ENCODE peak calls at places on chromosome 7, in seven cellular contexts. One of them, this sample, is unnamed.

GRCh38 chr7:47553309-47553708 is 28.6 kb downstream of the TNS3 start:
- DNase-seq in GM12878: no peak
- DNase-seq in SK-N-SH: no peak
- DNase-seq in HCT116: no peak
- DNase-seq in HepG2: no peak
- DNase-seq in K562: no peak
- DNase-seq in H1: no peak
- DNase-seq in this sample: no peak

GRCh38 chr7:44400033-44400511 is 74.7 kb upstream of the CAMK2B start:
- DNase-seq in K562: no peak
- DNase-seq in GM12878: no peak
- DNase-seq in H1: no peak
- DNase-seq in HCT116: no peak
- DNase-seq in SK-N-SH: no peak
- DNase-seq in HepG2: no peak
- DNase-seq in this sample: no peak

GRCh38 chr7:68529221-68529620 is 1069.1 kb upstream of the AUTS2 start:
- DNase-seq in SK-N-SH: no peak
- DNase-seq in K562: no peak
- DNase-seq in GM12878: no peak
- DNase-seq in HCT116: no peak
- DNase-seq in HepG2: no peak
- DNase-seq in H1: no peak
- DNase-seq in this sample: no peak

GRCh38 chr7:133675510-133676218 is 422.8 kb downstream of the EXOC4 start:
- DNase-seq in K562: no peak
- DNase-seq in GM12878: no peak
- DNase-seq in H1: no peak
- DNase-seq in HepG2: no peak
- DNase-seq in SK-N-SH: peak; percentile 42
- DNase-seq in HCT116: no peak
- DNase-seq in this sample: no peak

GRCh38 chr7:90625051-90625450 is 28.9 kb downstream of the CDK14 start:
- DNase-seq in SK-N-SH: no peak
- DNase-seq in H1: no peak
- DNase-seq in GM12878: no peak
- DNase-seq in HCT116: no peak
- DNase-seq in K562: no peak
- DNase-seq in HepG2: no peak
- DNase-seq in this sample: no peak

GRCh38 chr7:91957823-91958222 is 17.2 kb downstream of the AKAP9 start:
- DNase-seq in K562: no peak
- DNase-seq in SK-N-SH: peak; percentile 23
- DNase-seq in GM12878: no peak
- DNase-seq in HCT116: no peak
- DNase-seq in HepG2: no peak
- DNase-seq in H1: no peak
- DNase-seq in this sample: no peak

GRCh38 chr7:101943889-101944605 is 126.6 kb downstream of the CUX1 start:
- DNase-seq in SK-N-SH: no peak
- DNase-seq in GM12878: no peak
- DNase-seq in H1: no peak
- DNase-seq in HepG2: no peak
- DNase-seq in HCT116: no peak
- DNase-seq in K562: no peak
- DNase-seq in this sample: no peak

GRCh38 chr7:80186721-80187120 is 52.1 kb downstream of the GNAI1 start:
- DNase-seq in K562: no peak
- DNase-seq in GM12878: no peak
- DNase-seq in SK-N-SH: peak; percentile 12
- DNase-seq in HepG2: no peak
- DNase-seq in HCT116: no peak
- DNase-seq in H1: no peak
- DNase-seq in this sample: no peak

GRCh38 chr7:128841961-128842673 is 11.9 kb downstream of the FLNC start:
- DNase-seq in K562: peak; percentile 92
- DNase-seq in GM12878: no peak
- DNase-seq in SK-N-SH: peak; percentile 87
- DNase-seq in HCT116: no peak
- DNase-seq in H1: no peak
- DNase-seq in HepG2: no peak
- DNase-seq in this sample: peak; percentile 34

GRCh38 chr7:44654255-44654791 is 47.9 kb downstream of the OGDH start:
- DNase-seq in HepG2: no peak
- DNase-seq in SK-N-SH: no peak
- DNase-seq in K562: no peak
- DNase-seq in HCT116: no peak
- DNase-seq in GM12878: no peak
- DNase-seq in H1: no peak
- DNase-seq in this sample: no peak

GRCh38 chr7:138257459-138258193 is 181.4 kb downstream of the AKR1D1 start:
- DNase-seq in HCT116: no peak
- DNase-seq in HepG2: peak; percentile 99
- DNase-seq in K562: peak; percentile 82
- DNase-seq in H1: no peak
- DNase-seq in GM12878: no peak
- DNase-seq in SK-N-SH: no peak
- DNase-seq in this sample: no peak
- TF ChIP-seq JUND in HCT116: no peak
- TF ChIP-seq JUND in HepG2: peak; percentile 57
- TF ChIP-seq JUND in K562: peak; percentile 97
- TF ChIP-seq JUND in H1: no peak
- TF ChIP-seq JUND in GM12878: no peak
- TF ChIP-seq JUND in SK-N-SH: no peak
- TF ChIP-seq JUND in this sample: no peak

GRCh38 chr7:113915991-113916390 is 2.8 kb downstream of the PPP1R3A start:
- DNase-seq in H1: no peak
- DNase-seq in HepG2: no peak
- DNase-seq in HCT116: no peak
- DNase-seq in K562: no peak
- DNase-seq in SK-N-SH: no peak
- DNase-seq in GM12878: no peak
- DNase-seq in this sample: no peak
- TF ChIP-seq JUND in H1: no peak
- TF ChIP-seq JUND in HepG2: no peak
- TF ChIP-seq JUND in HCT116: no peak
- TF ChIP-seq JUND in K562: no peak
- TF ChIP-seq JUND in SK-N-SH: no peak
- TF ChIP-seq JUND in GM12878: no peak
- TF ChIP-seq JUND in this sample: no peak

GRCh38 chr7:17236603-17237002 is 61.8 kb upstream of the AHR start:
- DNase-seq in SK-N-SH: no peak
- DNase-seq in K562: no peak
- DNase-seq in GM12878: no peak
- DNase-seq in HepG2: no peak
- DNase-seq in HCT116: no peak
- DNase-seq in H1: no peak
- DNase-seq in this sample: no peak

GRCh38 chr7:17239046-17239445 is 59.4 kb upstream of the AHR start:
- DNase-seq in K562: no peak
- DNase-seq in HCT116: no peak
- DNase-seq in HepG2: no peak
- DNase-seq in SK-N-SH: no peak
- DNase-seq in H1: no peak
- DNase-seq in GM12878: no peak
- DNase-seq in this sample: no peak

GRCh38 chr7:17242504-17242903 is 55.9 kb upstream of the AHR start:
- DNase-seq in SK-N-SH: no peak
- DNase-seq in H1: no peak
- DNase-seq in HepG2: no peak
- DNase-seq in HCT116: no peak
- DNase-seq in K562: no peak
- DNase-seq in GM12878: no peak
- DNase-seq in this sample: no peak

GRCh38 chr7:17236161-17236560 is 62.3 kb upstream of the AHR start:
- DNase-seq in HepG2: no peak
- DNase-seq in HCT116: no peak
- DNase-seq in GM12878: no peak
- DNase-seq in K562: no peak
- DNase-seq in SK-N-SH: no peak
- DNase-seq in H1: no peak
- DNase-seq in this sample: no peak

DNA sequence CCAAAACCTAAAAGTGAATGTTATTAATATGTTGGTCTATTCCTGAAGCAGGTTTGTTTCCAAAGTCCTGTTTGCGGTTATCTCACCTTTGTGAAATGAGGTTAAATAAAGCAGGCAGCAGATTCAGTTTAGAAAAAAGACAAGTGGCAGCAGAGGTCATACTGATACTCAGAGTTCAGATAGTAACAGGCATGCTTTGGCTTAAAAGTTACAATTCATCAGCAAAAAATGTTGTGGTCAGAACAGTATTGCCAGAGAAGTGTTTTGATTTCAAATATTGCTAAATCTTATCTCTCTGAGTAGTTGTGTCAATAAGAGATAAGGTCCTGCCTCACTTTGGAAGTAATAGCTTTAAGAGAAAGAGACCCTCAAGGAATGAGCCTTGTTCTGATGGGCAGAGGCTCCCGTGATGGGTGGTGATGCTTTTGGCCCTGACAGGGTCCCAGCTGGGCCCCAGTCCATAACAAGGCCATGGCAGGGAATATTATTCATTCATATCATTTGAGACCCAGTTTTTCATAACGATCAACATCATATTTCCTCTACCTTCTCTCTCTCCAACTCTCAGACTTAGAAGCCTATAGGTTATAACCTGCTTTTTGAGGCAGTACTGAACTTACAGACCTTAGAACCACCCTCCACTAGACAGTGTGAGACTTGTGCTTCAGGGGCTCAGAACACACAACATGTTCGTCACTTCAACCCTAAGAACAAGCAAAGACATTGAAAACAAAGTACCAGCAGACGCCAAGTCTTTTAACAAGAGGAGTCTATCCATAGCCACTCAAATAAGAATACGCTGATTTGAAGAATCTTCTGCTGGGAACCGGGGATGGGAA is 58.5 kb upstream of the AHR start:
- DNase-seq in SK-N-SH: no peak
- DNase-seq in HepG2: peak; percentile 91
- DNase-seq in K562: no peak
- DNase-seq in HCT116: peak; percentile 7
- DNase-seq in H1: no peak
- DNase-seq in GM12878: no peak
- DNase-seq in this sample: no peak
- TF ChIP-seq JUND in SK-N-SH: peak; percentile 78
- TF ChIP-seq JUND in HepG2: no peak
- TF ChIP-seq JUND in K562: no peak
- TF ChIP-seq JUND in HCT116: peak; percentile 16
- TF ChIP-seq JUND in H1: no peak
- TF ChIP-seq JUND in GM12878: no peak
- TF ChIP-seq JUND in this sample: no peak

GRCh38 chr7:155361363-155361680 is 63.6 kb downstream of the INSIG1 start:
- DNase-seq in GM12878: no peak
- DNase-seq in SK-N-SH: no peak
- DNase-seq in HepG2: no peak
- DNase-seq in H1: no peak
- DNase-seq in HCT116: no peak
- DNase-seq in K562: no peak
- DNase-seq in this sample: no peak

GRCh38 chr7:155363146-155363539 is 65.5 kb downstream of the INSIG1 start:
- DNase-seq in SK-N-SH: no peak
- DNase-seq in H1: no peak
- DNase-seq in K562: no peak
- DNase-seq in GM12878: no peak
- DNase-seq in HCT116: no peak
- DNase-seq in HepG2: no peak
- DNase-seq in this sample: no peak

GRCh38 chr7:155363852-155364600 is 66.3 kb downstream of the INSIG1 start:
- DNase-seq in H1: no peak
- DNase-seq in HepG2: no peak
- DNase-seq in K562: peak; percentile 39
- DNase-seq in GM12878: no peak
- DNase-seq in HCT116: no peak
- DNase-seq in SK-N-SH: no peak
- DNase-seq in this sample: no peak

GRCh38 chr7:155361947-155362346 is 64.3 kb downstream of the INSIG1 start:
- DNase-seq in K562: no peak
- DNase-seq in GM12878: no peak
- DNase-seq in HCT116: no peak
- DNase-seq in HepG2: no peak
- DNase-seq in SK-N-SH: no peak
- DNase-seq in H1: no peak
- DNase-seq in this sample: no peak

DNA sequence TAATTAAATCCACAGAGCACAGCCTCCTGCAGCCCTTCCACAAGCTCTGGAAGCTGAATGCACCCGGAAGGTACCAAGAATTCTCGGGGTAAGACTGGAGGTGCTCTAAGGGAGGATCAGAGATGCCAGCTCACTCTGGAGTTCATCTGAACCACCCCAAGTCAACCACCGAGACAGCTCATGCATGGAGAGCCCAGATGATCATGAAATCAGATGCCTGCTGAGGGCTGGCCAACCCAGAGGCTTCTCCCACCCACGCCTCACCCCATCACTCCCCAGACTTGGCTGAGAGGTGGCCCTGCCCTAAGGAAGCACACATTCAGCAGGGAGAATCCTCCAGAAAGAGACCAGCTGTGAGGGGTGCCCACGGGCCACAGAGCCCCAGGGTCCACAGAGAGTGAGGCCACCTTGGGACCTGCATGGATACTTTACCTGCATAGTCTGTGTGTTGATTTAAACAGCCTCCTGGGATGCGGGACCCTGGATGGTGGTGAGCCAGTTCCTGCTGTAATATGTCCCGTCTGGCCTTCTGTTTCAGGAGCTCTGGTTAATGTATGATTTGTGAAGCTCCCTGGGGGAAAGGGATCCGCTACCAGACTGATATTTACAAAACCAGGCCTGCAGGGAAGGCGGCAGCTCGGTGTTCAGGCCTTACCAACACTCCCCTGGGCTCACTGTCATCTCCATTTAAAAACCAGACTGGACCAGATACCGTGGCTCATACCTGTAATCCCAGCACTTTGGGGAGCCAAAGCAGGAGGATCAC is 64.9 kb downstream of the INSIG1 start:
- DNase-seq in H1: no peak
- DNase-seq in K562: no peak
- DNase-seq in SK-N-SH: no peak
- DNase-seq in HepG2: no peak
- DNase-seq in HCT116: no peak
- DNase-seq in GM12878: no peak
- DNase-seq in this sample: no peak
- TF ChIP-seq JUND in H1: no peak
- TF ChIP-seq JUND in K562: no peak
- TF ChIP-seq JUND in SK-N-SH: no peak
- TF ChIP-seq JUND in HepG2: no peak
- TF ChIP-seq JUND in HCT116: no peak
- TF ChIP-seq JUND in GM12878: no peak
- TF ChIP-seq JUND in this sample: no peak